ENCODE peak calls at places on chromosomes 11 and 22, in ten cellular contexts. B is HEK293T, Y is DND-41, R is head of caudate nucleus, E is NCI-H510A treated with DMSO at 0.1 percent for 48 hours, G is lung microvascular endothelial cell, P is right lobe of liver, J is mesenteric fat pad, X is KBM-7, N is epithelial cell of esophagus. Q is an unnamed sample.

GRCh38 chr22:44399196-44399837 is 86.6 kb upstream of the SHISAL1 start:
- DNase-seq in B (no peak), Y (peak), R (no peak), E (no peak), G (no peak), P (no peak), J (peak), X (no peak), N (no peak), Q (no peak)

GRCh38 chr11:126403039-126403438 is 47.6 kb downstream of the ST3GAL4 start:
- DNase-seq in B (no peak), Y (no peak), R (no peak), E (no peak), G (no peak), P (no peak), J (peak), X (no peak), N (peak), Q (no peak)

GRCh38 chr11:26365284-26365683 is 33.4 kb downstream of the ANO3 start:
- DNase-seq in B (no peak), Y (no peak), R (no peak), E (no peak), G (no peak), P (no peak), J (no peak), X (no peak), N (no peak), Q (no peak)

GRCh38 chr22:40567626-40568328 is 68.7 kb downstream of the MRTFA start:
- DNase-seq in B (no peak), Y (no peak), R (no peak), E (no peak), G (no peak), P (no peak), J (no peak), X (no peak), N (no peak), Q (no peak)

GRCh38 chr22:49152146-49152929 is 675.3 kb downstream of the BRD1 start:
- DNase-seq in B (no peak), Y (no peak), R (no peak), E (peak), G (no peak), P (no peak), J (peak), X (no peak), N (no peak), Q (no peak)

GRCh38 chr11:109309153-109309552 is 112.8 kb upstream of the C11orf87 start:
- DNase-seq in B (no peak), Y (no peak), R (no peak), E (peak), G (peak), P (no peak), J (no peak), X (no peak), N (no peak), Q (peak)

GRCh38 chr11:114340311-114341131 is 44.3 kb downstream of the NNMT start:
- DNase-seq in B (peak), Y (peak), R (peak), E (peak), G (peak), P (no peak), J (no peak), X (peak), N (peak), Q (peak)

GRCh38 chr22:41435560-41435959 is 11.0 kb downstream of the TOB2 start:
- DNase-seq in B (no peak), Y (no peak), R (no peak), E (no peak), G (no peak), P (no peak), J (no peak), X (no peak), N (no peak), Q (no peak)

GRCh38 chr22:38570841-38571364 is 920 bp upstream of the DMC1 start:
- DNase-seq in B (peak), Y (peak), R (peak), E (peak), G (peak), P (no peak), J (no peak), X (no peak), N (peak), Q (peak)

GRCh38 chr11:102662607-102663006 is 37.5 kb upstream of the MMP20 start:
- DNase-seq in B (no peak), Y (no peak), R (no peak), E (no peak), G (no peak), P (no peak), J (no peak), X (no peak), N (no peak), Q (no peak)

GRCh38 chr11:9639099-9639498 is 24.8 kb upstream of the SWAP70 start:
- DNase-seq in B (no peak), Y (no peak), R (no peak), E (no peak), G (no peak), P (no peak), J (no peak), X (peak), N (no peak), Q (no peak)

GRCh38 chr11:131978351-131978750 is 607.9 kb downstream of the NTM start:
- DNase-seq in B (no peak), Y (no peak), R (no peak), E (no peak), G (no peak), P (no peak), J (no peak), X (no peak), N (peak), Q (no peak)

GRCh38 chr11:567629-568258 is 7.0 kb downstream of the RASSF7 start:
- DNase-seq in B (no peak), Y (no peak), R (no peak), E (no peak), G (no peak), P (peak), J (no peak), X (no peak), N (no peak), Q (peak)

GRCh38 chr11:43951231-43951630 is 8.8 kb downstream of the C11orf96 start:
- DNase-seq in B (no peak), Y (no peak), R (no peak), E (no peak), G (no peak), P (no peak), J (no peak), X (no peak), N (no peak), Q (no peak)

GRCh38 chr11:115760921-115761320 is 256.7 kb upstream of the CADM1 start:
- DNase-seq in B (no peak), Y (no peak), R (no peak), E (no peak), G (no peak), P (no peak), J (no peak), X (no peak), N (no peak), Q (no peak)

GRCh38 chr11:13260196-13260962 is 17.2 kb upstream of the BMAL1 start:
- DNase-seq in B (no peak), Y (no peak), R (no peak), E (no peak), G (no peak), P (no peak), J (no peak), X (no peak), N (peak), Q (peak)

GRCh38 chr22:17875156-17875555 is 100.9 kb upstream of the BID start:
- DNase-seq in B (no peak), Y (no peak), R (no peak), E (peak), G (no peak), P (no peak), J (no peak), X (no peak), N (no peak), Q (no peak)

GRCh38 chr11:106477776-106478175 is 400.3 kb downstream of the AASDHPPT start:
- DNase-seq in B (no peak), Y (no peak), R (no peak), E (no peak), G (no peak), P (no peak), J (no peak), X (no peak), N (no peak), Q (no peak)